ENCODE peak calls at places on chromosomes 2 and 18, in seven cellular contexts. One of them, this sample, is unnamed.
A peak's percentile ranks its signal among the peaks of the same experiment; 100 is the strongest.

GRCh38 chr2:105445498-105445897 is 46.6 kb upstream of the FHL2 start:
- DNase-seq in amniotic epithelial cell: no peak
- DNase-seq in fibroblast of pulmonary artery: no peak
- DNase-seq in MV-4-11: no peak
- DNase-seq in activated CD8-positive, alpha-beta memory T cell treated with anti-CD3 and anti-CD28 coated beads, Interleukin-2, amount 10 ng/mL, durations not matched to agents 7 days and 5 days: no peak
- DNase-seq in T-helper 1 cell: no peak
- DNase-seq in RKO: no peak
- DNase-seq in this sample: no peak

GRCh38 chr2:240240017-240240416 is 99.6 kb upstream of the OTOS start:
- DNase-seq in amniotic epithelial cell: no peak
- DNase-seq in fibroblast of pulmonary artery: no peak
- DNase-seq in MV-4-11: no peak
- DNase-seq in activated CD8-positive, alpha-beta memory T cell treated with anti-CD3 and anti-CD28 coated beads, Interleukin-2, amount 10 ng/mL, durations not matched to agents 7 days and 5 days: peak; percentile 18
- DNase-seq in T-helper 1 cell: no peak
- DNase-seq in RKO: no peak
- DNase-seq in this sample: no peak

GRCh38 chr18:32056613-32057358 is 34.9 kb upstream of the RNF138 start:
- DNase-seq in amniotic epithelial cell: no peak
- DNase-seq in fibroblast of pulmonary artery: no peak
- DNase-seq in MV-4-11: no peak
- DNase-seq in activated CD8-positive, alpha-beta memory T cell treated with anti-CD3 and anti-CD28 coated beads, Interleukin-2, amount 10 ng/mL, durations not matched to agents 7 days and 5 days: no peak
- DNase-seq in T-helper 1 cell: no peak
- DNase-seq in RKO: no peak
- DNase-seq in this sample: no peak

GRCh38 chr2:66771359-66771978 is 336.5 kb downstream of the MEIS1 start:
- DNase-seq in amniotic epithelial cell: peak; percentile 34
- DNase-seq in fibroblast of pulmonary artery: no peak
- DNase-seq in MV-4-11: no peak
- DNase-seq in activated CD8-positive, alpha-beta memory T cell treated with anti-CD3 and anti-CD28 coated beads, Interleukin-2, amount 10 ng/mL, durations not matched to agents 7 days and 5 days: no peak
- DNase-seq in T-helper 1 cell: no peak
- DNase-seq in RKO: no peak
- DNase-seq in this sample: peak; percentile 34

GRCh38 chr18:35415511-35416427 is 38.6 kb upstream of the ZNF396 start:
- DNase-seq in amniotic epithelial cell: peak; percentile 83
- DNase-seq in fibroblast of pulmonary artery: peak; percentile 11
- DNase-seq in MV-4-11: peak; percentile 91
- DNase-seq in activated CD8-positive, alpha-beta memory T cell treated with anti-CD3 and anti-CD28 coated beads, Interleukin-2, amount 10 ng/mL, durations not matched to agents 7 days and 5 days: no peak
- DNase-seq in T-helper 1 cell: no peak
- DNase-seq in RKO: no peak
- DNase-seq in this sample: peak; percentile 26

GRCh38 chr2:238497610-238498005 is 70.9 kb downstream of the ASB1 start:
- DNase-seq in amniotic epithelial cell: no peak
- DNase-seq in fibroblast of pulmonary artery: no peak
- DNase-seq in MV-4-11: no peak
- DNase-seq in activated CD8-positive, alpha-beta memory T cell treated with anti-CD3 and anti-CD28 coated beads, Interleukin-2, amount 10 ng/mL, durations not matched to agents 7 days and 5 days: no peak
- DNase-seq in T-helper 1 cell: no peak
- DNase-seq in RKO: no peak
- DNase-seq in this sample: no peak

GRCh38 chr2:234771985-234772774 is 179.6 kb upstream of the SH3BP4 start:
- DNase-seq in amniotic epithelial cell: peak; percentile 76
- DNase-seq in fibroblast of pulmonary artery: peak; percentile 23
- DNase-seq in MV-4-11: no peak
- DNase-seq in activated CD8-positive, alpha-beta memory T cell treated with anti-CD3 and anti-CD28 coated beads, Interleukin-2, amount 10 ng/mL, durations not matched to agents 7 days and 5 days: no peak
- DNase-seq in T-helper 1 cell: no peak
- DNase-seq in RKO: no peak
- DNase-seq in this sample: peak; percentile 56

GRCh38 chr2:26169226-26169625 is 3.7 kb upstream of the GAREM2 start:
- DNase-seq in amniotic epithelial cell: no peak
- DNase-seq in fibroblast of pulmonary artery: no peak
- DNase-seq in MV-4-11: no peak
- DNase-seq in activated CD8-positive, alpha-beta memory T cell treated with anti-CD3 and anti-CD28 coated beads, Interleukin-2, amount 10 ng/mL, durations not matched to agents 7 days and 5 days: peak; percentile 33
- DNase-seq in T-helper 1 cell: no peak
- DNase-seq in RKO: no peak
- DNase-seq in this sample: no peak

GRCh38 chr2:198337368-198337767 is 533.0 kb downstream of the PLCL1 start:
- DNase-seq in amniotic epithelial cell: no peak
- DNase-seq in fibroblast of pulmonary artery: no peak
- DNase-seq in MV-4-11: no peak
- DNase-seq in activated CD8-positive, alpha-beta memory T cell treated with anti-CD3 and anti-CD28 coated beads, Interleukin-2, amount 10 ng/mL, durations not matched to agents 7 days and 5 days: no peak
- DNase-seq in T-helper 1 cell: no peak
- DNase-seq in RKO: no peak
- DNase-seq in this sample: no peak

GRCh38 chr2:129324349-129324748 is 655.1 kb upstream of the RAB6C start:
- DNase-seq in amniotic epithelial cell: no peak
- DNase-seq in fibroblast of pulmonary artery: no peak
- DNase-seq in MV-4-11: no peak
- DNase-seq in activated CD8-positive, alpha-beta memory T cell treated with anti-CD3 and anti-CD28 coated beads, Interleukin-2, amount 10 ng/mL, durations not matched to agents 7 days and 5 days: no peak
- DNase-seq in T-helper 1 cell: no peak
- DNase-seq in RKO: no peak
- DNase-seq in this sample: no peak

GRCh38 chr2:197498937-197499593 is 575 bp downstream of the HSPD1 start:
- DNase-seq in amniotic epithelial cell: peak; percentile 48
- DNase-seq in fibroblast of pulmonary artery: peak; percentile 51
- DNase-seq in MV-4-11: peak; percentile 26
- DNase-seq in activated CD8-positive, alpha-beta memory T cell treated with anti-CD3 and anti-CD28 coated beads, Interleukin-2, amount 10 ng/mL, durations not matched to agents 7 days and 5 days: peak; percentile 83
- DNase-seq in T-helper 1 cell: peak; percentile 74
- DNase-seq in RKO: peak; percentile 75
- DNase-seq in this sample: peak; percentile 40

GRCh38 chr18:25650201-25650941 is 298.4 kb upstream of the ZNF521 start:
- DNase-seq in amniotic epithelial cell: peak; percentile 88
- DNase-seq in fibroblast of pulmonary artery: peak; percentile 69
- DNase-seq in MV-4-11: peak; percentile 85
- DNase-seq in activated CD8-positive, alpha-beta memory T cell treated with anti-CD3 and anti-CD28 coated beads, Interleukin-2, amount 10 ng/mL, durations not matched to agents 7 days and 5 days: no peak
- DNase-seq in T-helper 1 cell: no peak
- DNase-seq in RKO: no peak
- DNase-seq in this sample: peak; percentile 84

GRCh38 chr2:200742426-200742825 is 69.3 kb upstream of the BZW1 start:
- DNase-seq in amniotic epithelial cell: no peak
- DNase-seq in fibroblast of pulmonary artery: peak; percentile 68
- DNase-seq in MV-4-11: no peak
- DNase-seq in activated CD8-positive, alpha-beta memory T cell treated with anti-CD3 and anti-CD28 coated beads, Interleukin-2, amount 10 ng/mL, durations not matched to agents 7 days and 5 days: no peak
- DNase-seq in T-helper 1 cell: no peak
- DNase-seq in RKO: no peak
- DNase-seq in this sample: peak; percentile 96

GRCh38 chr2:165016772-165017411 is 61.6 kb upstream of the SLC38A11 start:
- DNase-seq in amniotic epithelial cell: peak; percentile 61
- DNase-seq in fibroblast of pulmonary artery: peak; percentile 54
- DNase-seq in MV-4-11: no peak
- DNase-seq in activated CD8-positive, alpha-beta memory T cell treated with anti-CD3 and anti-CD28 coated beads, Interleukin-2, amount 10 ng/mL, durations not matched to agents 7 days and 5 days: no peak
- DNase-seq in T-helper 1 cell: no peak
- DNase-seq in RKO: peak; percentile 61
- DNase-seq in this sample: peak; percentile 76

GRCh38 chr2:153873062-153874048 is 1.6 kb downstream of the GALNT13 start:
- DNase-seq in amniotic epithelial cell: no peak
- DNase-seq in fibroblast of pulmonary artery: no peak
- DNase-seq in MV-4-11: no peak
- DNase-seq in activated CD8-positive, alpha-beta memory T cell treated with anti-CD3 and anti-CD28 coated beads, Interleukin-2, amount 10 ng/mL, durations not matched to agents 7 days and 5 days: no peak
- DNase-seq in T-helper 1 cell: no peak
- DNase-seq in RKO: no peak
- DNase-seq in this sample: no peak

GRCh38 chr18:74234326-74235171 is 57.2 kb downstream of the CYB5A start:
- DNase-seq in amniotic epithelial cell: peak; percentile 100
- DNase-seq in fibroblast of pulmonary artery: peak; percentile 98
- DNase-seq in MV-4-11: peak; percentile 66
- DNase-seq in activated CD8-positive, alpha-beta memory T cell treated with anti-CD3 and anti-CD28 coated beads, Interleukin-2, amount 10 ng/mL, durations not matched to agents 7 days and 5 days: no peak
- DNase-seq in T-helper 1 cell: no peak
- DNase-seq in RKO: peak; percentile 23
- DNase-seq in this sample: peak; percentile 97

GRCh38 chr2:178241852-178242551 is 47.7 kb downstream of the OSBPL6 start:
- DNase-seq in amniotic epithelial cell: peak; percentile 96
- DNase-seq in fibroblast of pulmonary artery: peak; percentile 97
- DNase-seq in MV-4-11: no peak
- DNase-seq in activated CD8-positive, alpha-beta memory T cell treated with anti-CD3 and anti-CD28 coated beads, Interleukin-2, amount 10 ng/mL, durations not matched to agents 7 days and 5 days: no peak
- DNase-seq in T-helper 1 cell: no peak
- DNase-seq in RKO: peak; percentile 83
- DNase-seq in this sample: peak; percentile 98

GRCh38 chr2:239966029-239966847 is 58.9 kb downstream of the NDUFA10 start:
- DNase-seq in amniotic epithelial cell: no peak
- DNase-seq in fibroblast of pulmonary artery: no peak
- DNase-seq in MV-4-11: no peak
- DNase-seq in activated CD8-positive, alpha-beta memory T cell treated with anti-CD3 and anti-CD28 coated beads, Interleukin-2, amount 10 ng/mL, durations not matched to agents 7 days and 5 days: no peak
- DNase-seq in T-helper 1 cell: no peak
- DNase-seq in RKO: no peak
- DNase-seq in this sample: peak; percentile 39

GRCh38 chr2:24883946-24884345 is 36.1 kb downstream of the ADCY3 start:
- DNase-seq in amniotic epithelial cell: peak; percentile 43
- DNase-seq in fibroblast of pulmonary artery: peak; percentile 54
- DNase-seq in MV-4-11: no peak
- DNase-seq in activated CD8-positive, alpha-beta memory T cell treated with anti-CD3 and anti-CD28 coated beads, Interleukin-2, amount 10 ng/mL, durations not matched to agents 7 days and 5 days: no peak
- DNase-seq in T-helper 1 cell: no peak
- DNase-seq in RKO: no peak
- DNase-seq in this sample: peak; percentile 83

GRCh38 chr2:20171445-20171977 is 53.4 kb downstream of the SDC1 start:
- DNase-seq in amniotic epithelial cell: no peak
- DNase-seq in fibroblast of pulmonary artery: no peak
- DNase-seq in MV-4-11: no peak
- DNase-seq in activated CD8-positive, alpha-beta memory T cell treated with anti-CD3 and anti-CD28 coated beads, Interleukin-2, amount 10 ng/mL, durations not matched to agents 7 days and 5 days: no peak
- DNase-seq in T-helper 1 cell: no peak
- DNase-seq in RKO: no peak
- DNase-seq in this sample: no peak

GRCh38 chr18:12271376-12272235 is 17.4 kb downstream of the CIDEA start:
- DNase-seq in amniotic epithelial cell: peak; percentile 65
- DNase-seq in fibroblast of pulmonary artery: peak; percentile 85
- DNase-seq in MV-4-11: peak; percentile 60
- DNase-seq in activated CD8-positive, alpha-beta memory T cell treated with anti-CD3 and anti-CD28 coated beads, Interleukin-2, amount 10 ng/mL, durations not matched to agents 7 days and 5 days: peak; percentile 52
- DNase-seq in T-helper 1 cell: peak; percentile 48
- DNase-seq in RKO: peak; percentile 86
- DNase-seq in this sample: peak; percentile 83

GRCh38 chr2:133338224-133338623 is 230.0 kb downstream of the NCKAP5 start:
- DNase-seq in amniotic epithelial cell: no peak
- DNase-seq in fibroblast of pulmonary artery: no peak
- DNase-seq in MV-4-11: no peak
- DNase-seq in activated CD8-positive, alpha-beta memory T cell treated with anti-CD3 and anti-CD28 coated beads, Interleukin-2, amount 10 ng/mL, durations not matched to agents 7 days and 5 days: no peak
- DNase-seq in T-helper 1 cell: no peak
- DNase-seq in RKO: no peak
- DNase-seq in this sample: no peak

GRCh38 chr18:27748336-27748735 is 428.6 kb downstream of the CDH2 start:
- DNase-seq in amniotic epithelial cell: no peak
- DNase-seq in fibroblast of pulmonary artery: no peak
- DNase-seq in MV-4-11: no peak
- DNase-seq in activated CD8-positive, alpha-beta memory T cell treated with anti-CD3 and anti-CD28 coated beads, Interleukin-2, amount 10 ng/mL, durations not matched to agents 7 days and 5 days: no peak
- DNase-seq in T-helper 1 cell: no peak
- DNase-seq in RKO: no peak
- DNase-seq in this sample: no peak

GRCh38 chr2:148058641-148059040 is 37.8 kb downstream of the MBD5 start:
- DNase-seq in amniotic epithelial cell: no peak
- DNase-seq in fibroblast of pulmonary artery: no peak
- DNase-seq in MV-4-11: no peak
- DNase-seq in activated CD8-positive, alpha-beta memory T cell treated with anti-CD3 and anti-CD28 coated beads, Interleukin-2, amount 10 ng/mL, durations not matched to agents 7 days and 5 days: no peak
- DNase-seq in T-helper 1 cell: no peak
- DNase-seq in RKO: no peak
- DNase-seq in this sample: peak; percentile 3

GRCh38 chr2:72150157-72150960 is 2.7 kb upstream of the CYP26B1 start:
- DNase-seq in amniotic epithelial cell: peak; percentile 54
- DNase-seq in fibroblast of pulmonary artery: peak; percentile 79
- DNase-seq in MV-4-11: peak; percentile 59
- DNase-seq in activated CD8-positive, alpha-beta memory T cell treated with anti-CD3 and anti-CD28 coated beads, Interleukin-2, amount 10 ng/mL, durations not matched to agents 7 days and 5 days: peak; percentile 74
- DNase-seq in T-helper 1 cell: peak; percentile 39
- DNase-seq in RKO: peak; percentile 77
- DNase-seq in this sample: peak; percentile 80

GRCh38 chr2:22043784-22044183 is 920.0 kb downstream of the TDRD15 start:
- DNase-seq in amniotic epithelial cell: no peak
- DNase-seq in fibroblast of pulmonary artery: no peak
- DNase-seq in MV-4-11: no peak
- DNase-seq in activated CD8-positive, alpha-beta memory T cell treated with anti-CD3 and anti-CD28 coated beads, Interleukin-2, amount 10 ng/mL, durations not matched to agents 7 days and 5 days: no peak
- DNase-seq in T-helper 1 cell: no peak
- DNase-seq in RKO: no peak
- DNase-seq in this sample: no peak

GRCh38 chr18:11005528-11005927 is 143.8 kb downstream of the PIEZO2 start:
- DNase-seq in amniotic epithelial cell: peak; percentile 99
- DNase-seq in fibroblast of pulmonary artery: peak; percentile 99
- DNase-seq in MV-4-11: no peak
- DNase-seq in activated CD8-positive, alpha-beta memory T cell treated with anti-CD3 and anti-CD28 coated beads, Interleukin-2, amount 10 ng/mL, durations not matched to agents 7 days and 5 days: no peak
- DNase-seq in T-helper 1 cell: no peak
- DNase-seq in RKO: no peak
- DNase-seq in this sample: peak; percentile 92

GRCh38 chr18:12159446-12159845 is 65.8 kb downstream of the ANKRD62 start:
- DNase-seq in amniotic epithelial cell: peak; percentile 4
- DNase-seq in fibroblast of pulmonary artery: peak; percentile 16
- DNase-seq in MV-4-11: no peak
- DNase-seq in activated CD8-positive, alpha-beta memory T cell treated with anti-CD3 and anti-CD28 coated beads, Interleukin-2, amount 10 ng/mL, durations not matched to agents 7 days and 5 days: no peak
- DNase-seq in T-helper 1 cell: no peak
- DNase-seq in RKO: peak; percentile 15
- DNase-seq in this sample: no peak

GRCh38 chr2:171968509-171968908 is 31.2 kb upstream of the METAP1D start:
- DNase-seq in amniotic epithelial cell: no peak
- DNase-seq in fibroblast of pulmonary artery: no peak
- DNase-seq in MV-4-11: no peak
- DNase-seq in activated CD8-positive, alpha-beta memory T cell treated with anti-CD3 and anti-CD28 coated beads, Interleukin-2, amount 10 ng/mL, durations not matched to agents 7 days and 5 days: no peak
- DNase-seq in T-helper 1 cell: no peak
- DNase-seq in RKO: no peak
- DNase-seq in this sample: no peak

GRCh38 chr18:24189007-24189528 is 50.2 kb downstream of the CABYR start:
- DNase-seq in amniotic epithelial cell: peak; percentile 32
- DNase-seq in fibroblast of pulmonary artery: peak; percentile 32
- DNase-seq in MV-4-11: no peak
- DNase-seq in activated CD8-positive, alpha-beta memory T cell treated with anti-CD3 and anti-CD28 coated beads, Interleukin-2, amount 10 ng/mL, durations not matched to agents 7 days and 5 days: no peak
- DNase-seq in T-helper 1 cell: no peak
- DNase-seq in RKO: no peak
- DNase-seq in this sample: peak; percentile 35

GRCh38 chr2:116810071-116810470 is 1004.4 kb upstream of the DDX18 start:
- DNase-seq in amniotic epithelial cell: no peak
- DNase-seq in fibroblast of pulmonary artery: no peak
- DNase-seq in MV-4-11: no peak
- DNase-seq in activated CD8-positive, alpha-beta memory T cell treated with anti-CD3 and anti-CD28 coated beads, Interleukin-2, amount 10 ng/mL, durations not matched to agents 7 days and 5 days: no peak
- DNase-seq in T-helper 1 cell: no peak
- DNase-seq in RKO: no peak
- DNase-seq in this sample: no peak